ENCODE peak calls at places on chromosomes 1 and 21, in nine cellular contexts. I is AG09309, Y is right atrium auricular region, U is uterus, E is transverse colon, O is neural crest cell, H is AG10803, D is upper lobe of right lung, W is A549. M is an unnamed sample.
A peak's percentile ranks its signal among the peaks of the same experiment; 100 is the strongest.

GRCh38 chr1:99265124-99265523 is 832 bp downstream of the PLPPR4 start:
- DNase-seq in W (no peak), D (no peak), U (no peak), Y (no peak), O (no peak), I (no peak), H (no peak), E (no peak), M (no peak)

GRCh38 chr1:150507912-150508864 is at the start of gene ECM1:
- DNase-seq in E (peak; percentile 55), H (peak; percentile 79), I (no peak), Y (peak; percentile 85), D (no peak), W (peak; percentile 59), U (peak; percentile 68), O (no peak), M (no peak)

GRCh38 chr1:115828101-115829022 is 12.6 kb downstream of the NHLH2 start:
- DNase-seq in H (no peak), Y (no peak), O (peak; percentile 41), E (no peak), W (no peak), D (peak; percentile 71), I (no peak), U (peak; percentile 48), M (peak; percentile 73)

GRCh38 chr1:84086189-84086588 is 57.9 kb upstream of the PRKACB start:
- DNase-seq in O (no peak), U (no peak), W (no peak), I (no peak), E (no peak), H (no peak), Y (no peak), D (peak; percentile 49), M (no peak)

GRCh38 chr21:41390043-41390639 is 28.3 kb downstream of the MX2 start:
- DNase-seq in E (no peak), H (no peak), W (no peak), D (no peak), I (no peak), U (no peak), O (no peak), Y (no peak), M (no peak)

GRCh38 chr1:42822833-42823392 is 5.7 kb upstream of the SVBP start:
- DNase-seq in D (no peak), Y (no peak), I (peak; percentile 89), H (peak; percentile 75), O (no peak), E (no peak), W (no peak), U (no peak), M (no peak)

GRCh38 chr1:206686486-206687249 is 2.0 kb downstream of the MAPKAPK2 start:
- DNase-seq in O (no peak), E (no peak), Y (no peak), U (no peak), W (peak; percentile 28), D (no peak), I (no peak), H (no peak), M (no peak)

GRCh38 chr1:198267921-198268320 is 111.1 kb downstream of the NEK7 start:
- DNase-seq in Y (no peak), D (no peak), I (no peak), H (peak; percentile 58), O (no peak), W (no peak), E (no peak), U (no peak), M (no peak)

GRCh38 chr1:44289530-44289929 is 65.5 kb downstream of the ERI3 start:
- DNase-seq in O (no peak), I (no peak), U (no peak), H (no peak), E (peak; percentile 48), Y (no peak), D (no peak), W (no peak), M (no peak)

GRCh38 chr1:95990033-95990432 is 731.6 kb upstream of the PTBP2 start:
- DNase-seq in O (no peak), Y (no peak), W (no peak), D (no peak), U (no peak), E (no peak), H (no peak), I (no peak), M (no peak)

GRCh38 chr1:204844326-204844725 is 26.3 kb upstream of the NFASC start:
- DNase-seq in D (no peak), W (no peak), H (no peak), U (no peak), E (no peak), Y (no peak), O (no peak), I (no peak), M (no peak)

GRCh38 chr1:206975313-206975712 is 5.1 kb upstream of the FCAMR start:
- DNase-seq in E (peak; percentile 71), U (no peak), Y (no peak), W (no peak), H (no peak), I (no peak), D (no peak), O (no peak), M (no peak)

GRCh38 chr1:242651817-242652216 is 127.3 kb upstream of the PLD5 start:
- DNase-seq in E (no peak), H (no peak), D (no peak), U (no peak), I (no peak), W (no peak), O (no peak), Y (no peak), M (peak; percentile 22)
- TF ChIP-seq CTCF in E (no peak), H (no peak), D (no peak), U (no peak), I (no peak), W (peak; percentile 29), O (peak; percentile 44), Y (no peak), M (peak; percentile 31)

DNA sequence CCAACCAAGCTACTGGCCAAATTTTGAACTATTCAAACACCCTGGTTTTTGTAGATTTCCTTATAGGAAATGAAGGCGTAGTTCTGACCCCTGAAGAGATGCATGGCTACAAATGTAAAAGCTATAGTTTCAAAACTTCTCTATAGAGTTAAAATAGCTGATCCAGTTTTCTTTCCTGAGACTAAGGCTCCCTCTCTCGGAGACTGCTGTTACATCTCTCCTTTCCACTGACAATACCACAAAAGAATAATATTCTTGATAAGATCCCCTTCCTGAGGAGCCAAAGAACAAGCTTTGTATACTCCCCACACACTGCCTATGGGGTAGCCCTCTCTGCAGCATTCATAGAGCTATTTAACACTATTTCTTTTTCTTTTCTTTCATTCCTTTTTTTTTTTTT is 6.7 kb upstream of the CFAP126 start:
- DNase-seq in Y (no peak), U (no peak), W (peak; percentile 23), E (no peak), I (no peak), H (no peak), O (no peak), D (no peak), M (no peak)
- TF ChIP-seq CTCF in Y (no peak), U (no peak), W (peak; percentile 35), E (no peak), I (peak; percentile 11), H (peak; percentile 31), O (peak; percentile 44), D (peak; percentile 12), M (no peak)

GRCh38 chr1:154406572-154406879 is 1.4 kb downstream of the IL6R start:
- DNase-seq in E (no peak), H (no peak), D (no peak), U (no peak), I (no peak), W (no peak), Y (no peak), O (no peak), M (no peak)

GRCh38 chr1:154404511-154404931 is 622 bp upstream of the IL6R start:
- DNase-seq in D (peak; percentile 51), O (no peak), W (no peak), H (no peak), I (no peak), Y (no peak), U (no peak), E (no peak), M (no peak)

GRCh38 chr1:154407021-154407865 is 2.1 kb downstream of the IL6R start:
- DNase-seq in O (no peak), W (no peak), I (no peak), H (no peak), D (peak; percentile 87), Y (no peak), E (no peak), U (no peak), M (no peak)

GRCh38 chr1:154404984-154405761 is at the start of gene IL6R:
- DNase-seq in U (peak; percentile 96), O (peak; percentile 47), D (peak; percentile 97), H (peak; percentile 95), W (peak; percentile 74), I (peak; percentile 66), E (peak; percentile 94), Y (peak; percentile 98), M (peak; percentile 72)

DNA sequence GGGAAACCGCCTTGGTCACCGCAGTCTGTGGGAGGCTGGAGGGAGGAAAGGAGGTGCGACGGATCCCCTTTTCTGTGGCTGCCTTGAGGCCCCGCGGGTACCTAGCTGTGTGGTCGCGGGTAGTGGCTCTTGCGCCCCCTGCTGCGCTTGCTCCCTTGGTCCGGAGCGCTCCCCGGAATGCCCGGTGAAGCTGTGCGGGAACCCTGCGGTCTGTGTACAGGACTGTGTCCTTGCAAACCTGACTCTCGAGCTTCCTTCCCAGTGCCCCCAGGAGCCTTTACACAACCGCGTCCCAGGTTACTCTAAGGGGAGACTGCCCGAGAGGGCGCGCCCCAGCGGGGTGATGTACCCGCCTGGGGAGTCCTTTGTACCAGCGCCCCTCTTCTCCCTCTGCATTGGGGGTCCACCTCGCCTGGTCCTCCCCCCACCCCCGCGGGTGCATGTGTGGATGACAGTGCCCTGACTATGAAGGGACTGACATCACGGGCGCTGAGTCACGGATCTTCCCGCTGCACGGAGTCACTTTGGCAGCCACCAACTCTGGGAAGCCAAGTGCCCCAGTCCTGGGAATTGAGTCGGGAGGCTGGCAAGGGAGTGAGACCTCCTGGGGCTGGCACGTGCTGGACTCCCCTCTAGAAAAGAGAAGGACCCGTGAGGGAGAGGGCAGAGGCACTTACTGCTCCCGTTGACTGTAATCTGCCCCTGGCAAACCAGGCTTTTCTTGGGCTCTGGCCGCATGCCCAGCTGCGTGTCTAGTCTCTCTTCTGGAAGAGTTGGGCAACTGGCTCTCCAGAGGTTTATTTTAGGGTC is 824 bp downstream of the IL6R start:
- DNase-seq in O (peak; percentile 56), U (peak; percentile 78), D (peak; percentile 88), W (peak; percentile 55), I (peak; percentile 20), Y (peak; percentile 95), E (peak; percentile 76), H (peak; percentile 68), M (peak; percentile 74)
- TF ChIP-seq CTCF in O (peak; percentile 50), U (peak; percentile 59), D (peak; percentile 52), W (peak; percentile 44), I (peak; percentile 45), Y (peak; percentile 15), E (peak; percentile 30), H (peak; percentile 60), M (no peak)

DNA sequence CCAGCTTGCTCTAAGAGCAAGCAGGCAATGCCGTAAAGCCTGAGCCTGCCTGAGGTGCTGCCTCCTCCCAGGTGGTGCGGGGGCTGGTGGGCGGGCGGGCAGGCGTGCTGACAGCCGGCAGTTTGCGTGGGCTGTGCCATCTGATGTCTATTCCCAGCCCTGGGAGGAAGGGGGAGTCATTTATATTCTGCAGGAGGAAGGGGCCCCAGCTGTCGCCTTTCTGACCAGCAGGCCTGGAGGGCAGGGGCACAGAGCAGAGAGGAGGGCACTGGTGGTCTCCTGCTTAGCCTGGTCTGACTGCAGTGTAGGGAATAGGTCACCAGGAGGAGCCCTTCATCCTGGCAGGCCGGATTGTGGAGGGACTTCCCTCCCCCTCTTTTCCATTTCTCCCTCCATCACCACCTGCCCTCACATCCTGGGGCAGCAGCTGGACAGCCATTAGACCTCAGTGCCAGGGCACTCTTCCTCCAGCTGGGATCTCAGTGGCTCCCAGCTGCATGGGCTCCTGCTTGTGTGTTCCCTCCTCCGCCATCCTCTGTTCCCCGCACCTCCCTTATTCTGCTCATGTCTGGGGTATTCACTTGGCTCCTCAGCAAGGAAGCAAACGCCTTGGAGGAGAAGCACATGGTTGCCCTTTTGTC is 4.4 kb downstream of the CYB561D1 start:
- DNase-seq in W (peak; percentile 31), D (no peak), I (no peak), O (peak; percentile 71), E (no peak), Y (no peak), H (no peak), U (no peak), M (peak; percentile 75)
- TF ChIP-seq CTCF in W (peak; percentile 37), D (peak; percentile 50), I (peak; percentile 68), O (peak; percentile 68), E (peak; percentile 42), Y (no peak), H (peak; percentile 67), U (peak; percentile 62), M (peak; percentile 69)

M was measured in nephron progenitor cell.